ENCODE peak calls at places on chromosomes 16 and 17, in five cellular contexts. Y, F, S, M and B are unnamed samples.

GRCh38 chr16:20968765-20969164 is 68.2 kb downstream of the LYRM1 start:
- DNase-seq in F (no peak), S (no peak), M (no peak), Y (no peak), B (no peak)

GRCh38 chr17:12620200-12620720 is 45.4 kb upstream of the MYOCD start:
- DNase-seq in F (no peak), S (peak), M (no peak), Y (no peak), B (no peak)

GRCh38 chr17:45371414-45372324 is 54.8 kb upstream of the MAP3K14 start:
- DNase-seq in Y (peak), S (peak), M (no peak), F (peak), B (no peak)

GRCh38 chr17:50267074-50267841 is 7.0 kb upstream of the TMEM92 start:
- DNase-seq in M (no peak), Y (no peak), F (no peak), S (peak), B (no peak)

GRCh38 chr16:89504061-89504460 is 4.1 kb upstream of the SPG7 start:
- DNase-seq in Y (no peak), S (no peak), F (no peak), M (no peak), B (no peak)

GRCh38 chr17:44556114-44556853 is 1.0 kb upstream of the FZD2 start:
- DNase-seq in S (peak), Y (no peak), F (no peak), M (no peak), B (no peak)

GRCh38 chr17:66364508-66365203 is 62.2 kb downstream of the PRKCA start:
- DNase-seq in F (no peak), Y (no peak), M (no peak), S (no peak), B (no peak)

GRCh38 chr17:39622380-39623006 is 4.3 kb upstream of the PPP1R1B start:
- DNase-seq in M (no peak), F (no peak), S (no peak), Y (no peak), B (no peak)

GRCh38 chr16:9159839-9160550 is 68.6 kb downstream of the HAPSTR1 start:
- DNase-seq in M (no peak), Y (peak), S (peak), F (peak), B (peak)

GRCh38 chr16:1789643-1790045 is 3.9 kb downstream of the IGFALS start:
- DNase-seq in F (no peak), S (no peak), M (no peak), Y (peak), B (no peak)

GRCh38 chr17:4124994-4125393 is 17.8 kb downstream of the ZZEF1 start:
- DNase-seq in M (no peak), Y (no peak), S (no peak), F (no peak), B (no peak)
- H3K4me3 ChIP-seq in M (no peak), Y (no peak), S (no peak), F (no peak), B (no peak)

GRCh38 chr16:57146735-57147134 is 39.1 kb downstream of the PSME3IP1 start:
- DNase-seq in Y (no peak), M (no peak), S (no peak), F (no peak), B (no peak)

GRCh38 chr16:57150682-57151330 is 35.0 kb downstream of the PSME3IP1 start:
- DNase-seq in S (peak), Y (no peak), F (no peak), M (no peak), B (no peak)

GRCh38 chr16:57149391-57149790 is 36.4 kb downstream of the PSME3IP1 start:
- DNase-seq in S (no peak), F (no peak), M (no peak), Y (no peak), B (no peak)

GRCh38 chr16:57147381-57148191 is 38.3 kb downstream of the PSME3IP1 start:
- DNase-seq in S (peak), F (no peak), Y (no peak), M (no peak), B (no peak)

GRCh38 chr16:57148481-57148880 is 37.4 kb downstream of the PSME3IP1 start:
- DNase-seq in F (no peak), Y (no peak), M (no peak), S (no peak), B (no peak)
- H3K27ac ChIP-seq in F (no peak), Y (peak), M (no peak), S (no peak), B (no peak)

GRCh38 chr16:69917311-69917710 is 33.8 kb upstream of the CLEC18A start:
- DNase-seq in F (no peak), M (no peak), S (no peak), Y (no peak), B (no peak)
- H3K4me3 ChIP-seq in F (peak), M (no peak), S (no peak), Y (no peak), B (no peak)

DNA sequence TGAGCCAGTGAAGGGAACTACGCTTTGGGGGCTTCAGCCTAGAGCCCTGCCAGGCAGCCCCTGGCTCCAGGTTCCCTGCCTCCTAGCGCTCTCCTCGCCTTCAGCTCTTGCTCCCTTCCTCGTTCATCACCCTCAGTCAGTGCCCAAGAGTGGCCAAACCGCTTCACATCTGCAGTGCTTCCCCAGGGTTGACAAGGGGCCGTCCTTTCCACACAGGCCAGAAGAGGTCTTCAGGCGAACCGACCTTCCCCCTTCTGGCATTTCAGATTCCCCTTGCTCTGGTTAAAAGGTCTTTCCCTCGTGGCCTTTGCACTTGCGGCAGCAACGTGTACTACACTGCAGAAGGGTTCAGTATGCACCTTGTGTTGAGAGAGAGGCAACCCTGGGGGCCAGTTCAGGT is 4.1 kb downstream of the RASD1 start:
- DNase-seq in S (no peak), M (no peak), Y (no peak), F (no peak), B (no peak)
- H3K27ac ChIP-seq in S (no peak), M (no peak), Y (no peak), F (no peak), B (no peak)

DNA sequence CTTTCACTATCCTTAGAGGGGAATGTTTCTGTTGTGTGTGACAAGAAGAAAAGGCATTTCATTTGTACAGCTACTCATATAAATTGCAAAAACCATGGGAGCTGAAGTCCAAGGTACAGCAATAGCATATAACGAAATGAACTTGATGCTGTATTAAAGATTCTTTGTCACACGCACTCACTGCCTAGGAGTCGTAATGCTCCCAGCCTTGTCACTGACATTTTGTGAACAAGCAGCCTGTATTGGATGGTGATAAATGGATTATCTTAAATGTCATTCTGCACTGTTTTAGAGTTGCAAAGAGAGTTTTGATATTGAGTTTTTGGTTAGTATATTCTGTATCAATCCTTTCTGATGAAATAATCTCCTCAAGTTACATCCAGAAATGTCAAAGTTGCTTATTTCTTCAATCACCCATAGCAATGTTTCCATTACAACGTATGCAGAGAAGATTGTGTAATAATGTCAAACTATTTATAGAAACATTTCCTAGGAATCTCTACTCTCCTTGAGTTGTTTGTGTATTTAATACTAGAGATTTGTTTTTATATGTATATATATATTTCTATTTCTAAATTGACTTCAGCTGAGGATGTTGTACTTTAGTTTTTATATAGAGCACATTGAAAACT is 270.6 kb downstream of the FTO start:
- DNase-seq in S (peak), Y (no peak), F (peak), M (no peak), B (no peak)
- H3K4me3 ChIP-seq in S (no peak), Y (no peak), F (no peak), M (no peak), B (no peak)

GRCh38 chr17:78422872-78423588 is 44.6 kb downstream of the PGS1 start:
- DNase-seq in S (no peak), F (no peak), M (no peak), Y (no peak), B (no peak)

GRCh38 chr17:78419970-78420820 is 41.7 kb downstream of the PGS1 start:
- DNase-seq in F (no peak), M (no peak), Y (no peak), S (no peak), B (no peak)

GRCh38 chr17:78421084-78421533 is 42.7 kb downstream of the PGS1 start:
- DNase-seq in M (no peak), S (no peak), Y (no peak), F (no peak), B (no peak)

GRCh38 chr17:78422267-78422605 is 43.8 kb downstream of the PGS1 start:
- DNase-seq in S (no peak), M (no peak), F (no peak), Y (no peak), B (no peak)

DNA sequence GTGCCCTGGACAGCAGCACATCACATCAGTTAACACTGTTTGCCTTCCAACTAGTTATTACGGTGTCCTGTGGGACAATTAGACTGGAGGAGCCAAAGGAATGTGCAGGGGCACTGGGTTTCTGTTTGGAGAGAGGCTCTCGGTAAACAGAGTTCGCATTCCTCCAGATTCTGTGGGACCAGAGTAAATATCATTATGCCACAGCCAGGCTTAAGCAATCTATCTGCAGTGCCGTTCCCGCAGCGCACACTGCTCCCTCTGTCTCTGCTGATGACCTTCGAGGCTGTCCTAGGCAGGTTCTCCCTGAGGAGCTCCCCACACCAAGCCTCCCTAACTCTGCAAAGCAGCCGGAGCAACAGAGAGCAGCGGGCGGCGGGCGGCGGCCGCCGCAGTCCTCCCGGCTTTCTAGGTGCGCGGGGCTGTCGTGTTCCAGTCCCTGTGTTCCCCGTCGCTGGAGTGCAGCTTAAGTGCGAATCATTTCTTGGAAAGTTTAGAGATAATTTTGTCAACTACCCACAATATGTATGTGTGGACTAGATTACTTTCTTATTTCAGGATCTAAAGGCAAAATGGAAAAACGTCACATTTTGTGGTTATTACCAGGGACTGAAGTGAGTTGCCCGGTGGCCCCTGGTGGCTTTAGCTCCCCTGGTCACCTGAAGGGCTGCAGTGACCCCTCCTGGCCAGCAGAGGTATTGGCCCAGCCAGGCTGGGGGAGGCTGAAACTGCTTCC is 43.3 kb downstream of the PGS1 start:
- DNase-seq in S (peak), F (peak), Y (peak), M (peak), B (peak)
- H3K27ac ChIP-seq in S (peak), F (no peak), Y (peak), M (no peak), B (no peak)